ENCODE peak calls at places on chromosome 6, in eight cellular contexts. B, R, W, L, Q, A, V and U are unnamed samples.

GRCh38 chr6:23647045-23647444 is 479.0 kb upstream of the NRSN1 start:
- DNase-seq in V (no peak), B (no peak), L (no peak), Q (no peak), W (no peak), R (no peak), A (no peak), U (no peak)

GRCh38 chr6:157284738-157285421 is 38.4 kb downstream of the TMEM242 start:
- DNase-seq in L (no peak), V (no peak), B (no peak), R (no peak), W (peak; percentile 30), Q (no peak), A (no peak), U (no peak)

GRCh38 chr6:44631968-44632367 is 244.5 kb downstream of the CDC5L start:
- DNase-seq in R (no peak), V (no peak), L (no peak), A (no peak), W (no peak), Q (no peak), B (no peak), U (no peak)

GRCh38 chr6:131368077-131368911 is 204.7 kb upstream of the ARG1 start:
- DNase-seq in L (no peak), A (peak; percentile 94), B (peak; percentile 20), V (no peak), Q (peak; percentile 72), R (peak; percentile 76), W (peak; percentile 67), U (no peak)

GRCh38 chr6:13733178-13733851 is 21.7 kb upstream of the RANBP9 start:
- DNase-seq in R (peak; percentile 92), A (peak; percentile 72), Q (peak; percentile 81), V (no peak), W (peak; percentile 59), B (peak; percentile 81), L (peak; percentile 15), U (no peak)

GRCh38 chr6:141359953-141360352 is 772.8 kb upstream of the GJE1 start:
- DNase-seq in Q (no peak), R (no peak), W (no peak), B (no peak), A (peak; percentile 27), V (no peak), L (no peak), U (no peak)

GRCh38 chr6:149988550-149989336 is 25.0 kb downstream of the ULBP1 start:
- DNase-seq in A (no peak), Q (peak; percentile 47), B (no peak), V (no peak), L (no peak), R (no peak), W (no peak), U (no peak)

GRCh38 chr6:7587631-7588100 is 2.3 kb upstream of the SNRNP48 start:
- DNase-seq in R (peak; percentile 68), A (no peak), L (no peak), Q (no peak), V (no peak), B (no peak), W (no peak), U (no peak)

GRCh38 chr6:148700713-148701392 is 46.0 kb upstream of the UST start:
- DNase-seq in A (no peak), W (no peak), Q (no peak), L (no peak), B (no peak), V (no peak), R (peak; percentile 83), U (no peak)

GRCh38 chr6:18004256-18004985 is 17.0 kb upstream of the KIF13A start:
- DNase-seq in Q (no peak), W (no peak), A (no peak), V (no peak), L (no peak), B (no peak), R (no peak), U (no peak)

GRCh38 chr6:157528931-157529653 is 148.1 kb downstream of the ZDHHC14 start:
- DNase-seq in R (no peak), Q (peak; percentile 85), B (peak; percentile 63), L (no peak), V (no peak), A (peak; percentile 64), W (peak; percentile 68), U (no peak)

GRCh38 chr6:132819405-132820145 is 5.2 kb downstream of the RPS12 start:
- DNase-seq in R (peak; percentile 28), V (no peak), B (no peak), W (no peak), A (no peak), L (no peak), Q (no peak), U (no peak)

GRCh38 chr6:41451039-41451438 is 95.1 kb upstream of the FOXP4 start:
- DNase-seq in L (peak; percentile 42), V (no peak), B (no peak), Q (no peak), W (peak; percentile 50), R (peak; percentile 8), A (no peak), U (no peak)

GRCh38 chr6:156957931-156958547 is 180.9 kb downstream of the ARID1B start:
- DNase-seq in W (no peak), V (no peak), L (no peak), A (no peak), Q (no peak), R (no peak), B (no peak), U (no peak)

DNA sequence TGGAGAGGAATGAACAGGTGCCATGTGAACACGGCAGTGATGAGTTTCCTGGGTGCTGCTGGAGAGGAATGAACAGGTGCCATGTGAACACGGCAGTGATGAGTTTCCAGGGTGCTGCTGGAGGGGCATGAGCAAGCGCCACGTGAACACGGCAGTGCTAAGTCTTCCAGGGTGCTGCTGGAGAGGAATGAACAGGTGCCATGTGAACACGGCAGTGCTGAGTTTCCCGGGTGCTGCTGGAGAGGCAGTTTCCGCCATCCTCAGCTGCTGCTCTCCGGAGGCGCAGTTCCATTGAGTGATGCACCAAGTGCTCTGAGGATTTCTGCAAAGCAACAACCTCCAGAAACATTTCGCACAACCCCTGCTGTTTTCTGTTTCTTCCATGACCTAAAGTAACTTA is 155.3 kb downstream of the SMOC2 start:
- DNase-seq in Q (peak; percentile 15), A (no peak), V (no peak), L (no peak), B (no peak), R (no peak), W (no peak), U (no peak)
- H3K9me3 ChIP-seq in Q (no peaks in the 10 kb centered on the region), A (no peaks in the 10 kb centered on the region), V (no peaks in the 10 kb centered on the region), L (no peaks in the 10 kb centered on the region), B (no peaks in the 10 kb centered on the region), R (no peaks in the 10 kb centered on the region), W (no peaks in the 10 kb centered on the region), U (no peaks in the 10 kb centered on the region)

GRCh38 chr6:151321438-151321837 is 69.9 kb downstream of the ZBTB2 start:
- DNase-seq in L (no peak), V (no peak), A (no peak), W (no peak), B (no peak), R (no peak), Q (no peak), U (no peak)

GRCh38 chr6:151320140-151320539 is 71.2 kb downstream of the ZBTB2 start:
- DNase-seq in R (no peak), Q (no peak), V (no peak), L (no peak), A (no peak), W (no peak), B (no peak), U (no peak)

GRCh38 chr6:151324079-151324825 is 67.1 kb downstream of the ZBTB2 start:
- DNase-seq in L (peak; percentile 84), V (peak; percentile 51), A (peak; percentile 90), B (peak; percentile 84), Q (peak; percentile 94), W (peak; percentile 89), R (peak; percentile 93), U (peak; percentile 67)

GRCh38 chr6:151325075-151326050 is 66.0 kb downstream of the ZBTB2 start:
- DNase-seq in W (peak; percentile 74), R (peak; percentile 87), B (peak; percentile 62), A (peak; percentile 58), Q (peak; percentile 89), V (no peak), L (peak; percentile 49), U (no peak)

GRCh38 chr6:151322570-151322969 is 68.8 kb downstream of the ZBTB2 start:
- DNase-seq in W (no peak), L (no peak), Q (no peak), V (no peak), A (no peak), R (no peak), B (no peak), U (no peak)
- H3K9me3 ChIP-seq in W (no peaks in the 10 kb centered on the region), L (no peaks in the 10 kb centered on the region), Q (no peaks in the 10 kb centered on the region), V (no peaks in the 10 kb centered on the region), A (no peaks in the 10 kb centered on the region), R (no peaks in the 10 kb centered on the region), B (no peaks in the 10 kb centered on the region), U (no peaks in the 10 kb centered on the region)

GRCh38 chr6:35244551-35244950 is 15.0 kb upstream of the ZNF76 start:
- DNase-seq in L (no peak), V (no peak), B (no peak), R (no peak), Q (no peak), A (no peak), W (no peak), U (no peak)

GRCh38 chr6:35240838-35241801 is 18.4 kb upstream of the ZNF76 start:
- DNase-seq in Q (peak; percentile 83), L (peak; percentile 76), V (peak; percentile 61), W (peak; percentile 72), R (peak; percentile 63), B (peak; percentile 65), A (peak; percentile 64), U (peak; percentile 52)

GRCh38 chr6:35242906-35243305 is 16.6 kb upstream of the ZNF76 start:
- DNase-seq in W (no peak), A (no peak), L (no peak), V (no peak), R (no peak), Q (no peak), B (no peak), U (no peak)

GRCh38 chr6:35242486-35242885 is 17.0 kb upstream of the ZNF76 start:
- DNase-seq in Q (no peak), L (no peak), B (no peak), V (no peak), R (no peak), W (no peak), A (no peak), U (no peak)

GRCh38 chr6:35243386-35243958 is 16.1 kb upstream of the ZNF76 start:
- DNase-seq in V (no peak), A (no peak), L (no peak), R (no peak), B (no peak), W (no peak), Q (no peak), U (no peak)
- H3K9me3 ChIP-seq in V (no peaks in the 10 kb centered on the region), A (no peaks in the 10 kb centered on the region), L (no peaks in the 10 kb centered on the region), R (no peaks in the 10 kb centered on the region), B (no peaks in the 10 kb centered on the region), W (no peaks in the 10 kb centered on the region), Q (no peaks in the 10 kb centered on the region), U (no peaks in the 10 kb centered on the region)

DNA sequence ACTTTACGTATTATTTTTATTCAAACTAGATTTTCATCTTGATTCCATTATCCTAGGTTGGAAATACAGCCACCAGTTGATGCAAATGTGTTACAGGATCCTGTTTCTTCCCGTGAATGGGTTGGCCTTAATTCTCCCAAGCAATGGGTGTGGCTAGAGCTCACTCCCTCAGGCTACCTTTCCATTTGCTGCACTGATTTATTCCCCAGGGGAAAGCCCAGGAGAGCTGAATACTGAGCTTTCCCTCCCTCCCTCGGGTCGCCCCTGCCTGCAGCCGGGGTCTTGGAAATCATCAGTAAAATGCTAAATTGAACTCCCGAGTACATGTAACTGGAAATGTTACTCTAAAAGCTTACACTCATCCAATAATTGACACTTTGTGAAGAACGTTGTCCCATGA is 9.9 kb downstream of the SMOC2 start:
- DNase-seq in A (no peak), V (no peak), W (no peak), L (no peak), B (no peak), R (no peak), Q (no peak), U (no peak)
- H3K9me3 ChIP-seq in A (no peaks in the 10 kb centered on the region), V (no peaks in the 10 kb centered on the region), W (no peaks in the 10 kb centered on the region), L (no peaks in the 10 kb centered on the region), B (no peaks in the 10 kb centered on the region), R (no peaks in the 10 kb centered on the region), Q (no peaks in the 10 kb centered on the region), U (no peaks in the 10 kb centered on the region)